ENCODE peak calls at places on chromosomes 7 and 10, in seven cellular contexts. One of them, this sample, is unnamed.
A peak's percentile ranks its signal among the peaks of the same experiment; 100 is the strongest.

GRCh38 chr10:95531994-95532399 is 29.2 kb downstream of the SORBS1 start:
- DNase-seq in skeletal muscle cell: no peak
- DNase-seq in activated CD4-positive, alpha-beta memory T cell treated with anti-CD3 and anti-CD28 coated beads, Interleukin-2, amount 10 ng/mL, durations not matched to agents 7 days and 5 days: no peak
- DNase-seq in cerebellum: no peak
- DNase-seq in AG08395: no peak
- DNase-seq in HTR-8/SVneo: no peak
- DNase-seq in AG09319: no peak
- DNase-seq in this sample: no peak

GRCh38 chr7:74311305-74311744 is 22.1 kb downstream of the CLIP2 start:
- DNase-seq in HTR-8/SVneo: no peak
- DNase-seq in AG09319: no peak
- DNase-seq in AG08395: no peak
- DNase-seq in cerebellum: no peak
- DNase-seq in skeletal muscle cell: no peak
- DNase-seq in activated CD4-positive, alpha-beta memory T cell treated with anti-CD3 and anti-CD28 coated beads, Interleukin-2, amount 10 ng/mL, durations not matched to agents 7 days and 5 days: no peak
- DNase-seq in this sample: no peak

GRCh38 chr7:131745645-131746248 is 189.3 kb upstream of the PODXL start:
- DNase-seq in activated CD4-positive, alpha-beta memory T cell treated with anti-CD3 and anti-CD28 coated beads, Interleukin-2, amount 10 ng/mL, durations not matched to agents 7 days and 5 days: peak; percentile 22
- DNase-seq in AG09319: no peak
- DNase-seq in skeletal muscle cell: no peak
- DNase-seq in AG08395: peak; percentile 53
- DNase-seq in cerebellum: no peak
- DNase-seq in HTR-8/SVneo: peak; percentile 17
- DNase-seq in this sample: peak; percentile 21

GRCh38 chr10:27541728-27542285 is 37.7 kb downstream of the RAB18 start:
- DNase-seq in activated CD4-positive, alpha-beta memory T cell treated with anti-CD3 and anti-CD28 coated beads, Interleukin-2, amount 10 ng/mL, durations not matched to agents 7 days and 5 days: peak; percentile 22
- DNase-seq in HTR-8/SVneo: no peak
- DNase-seq in AG09319: no peak
- DNase-seq in AG08395: no peak
- DNase-seq in skeletal muscle cell: no peak
- DNase-seq in cerebellum: no peak
- DNase-seq in this sample: no peak

GRCh38 chr7:14691034-14691433 is 211.5 kb downstream of the DGKB start:
- DNase-seq in AG08395: no peak
- DNase-seq in AG09319: no peak
- DNase-seq in skeletal muscle cell: no peak
- DNase-seq in activated CD4-positive, alpha-beta memory T cell treated with anti-CD3 and anti-CD28 coated beads, Interleukin-2, amount 10 ng/mL, durations not matched to agents 7 days and 5 days: no peak
- DNase-seq in HTR-8/SVneo: no peak
- DNase-seq in cerebellum: no peak
- DNase-seq in this sample: no peak

GRCh38 chr10:118835682-118836326 is 81.0 kb upstream of the CACUL1 start:
- DNase-seq in AG08395: no peak
- DNase-seq in AG09319: no peak
- DNase-seq in activated CD4-positive, alpha-beta memory T cell treated with anti-CD3 and anti-CD28 coated beads, Interleukin-2, amount 10 ng/mL, durations not matched to agents 7 days and 5 days: no peak
- DNase-seq in cerebellum: no peak
- DNase-seq in HTR-8/SVneo: no peak
- DNase-seq in skeletal muscle cell: no peak
- DNase-seq in this sample: no peak

GRCh38 chr7:157097569-157097968 is 41.2 kb upstream of the UBE3C start:
- DNase-seq in activated CD4-positive, alpha-beta memory T cell treated with anti-CD3 and anti-CD28 coated beads, Interleukin-2, amount 10 ng/mL, durations not matched to agents 7 days and 5 days: no peak
- DNase-seq in AG08395: no peak
- DNase-seq in skeletal muscle cell: no peak
- DNase-seq in HTR-8/SVneo: no peak
- DNase-seq in cerebellum: no peak
- DNase-seq in AG09319: no peak
- DNase-seq in this sample: no peak

GRCh38 chr7:29987821-29988317 is 1.7 kb downstream of the SCRN1 start:
- DNase-seq in HTR-8/SVneo: peak; percentile 89
- DNase-seq in AG08395: peak; percentile 84
- DNase-seq in skeletal muscle cell: peak; percentile 58
- DNase-seq in AG09319: peak; percentile 48
- DNase-seq in activated CD4-positive, alpha-beta memory T cell treated with anti-CD3 and anti-CD28 coated beads, Interleukin-2, amount 10 ng/mL, durations not matched to agents 7 days and 5 days: no peak
- DNase-seq in cerebellum: no peak
- DNase-seq in this sample: no peak

GRCh38 chr7:27928001-27928400 is 188.0 kb downstream of the TAX1BP1 start:
- DNase-seq in activated CD4-positive, alpha-beta memory T cell treated with anti-CD3 and anti-CD28 coated beads, Interleukin-2, amount 10 ng/mL, durations not matched to agents 7 days and 5 days: no peak
- DNase-seq in cerebellum: no peak
- DNase-seq in HTR-8/SVneo: no peak
- DNase-seq in skeletal muscle cell: no peak
- DNase-seq in AG08395: no peak
- DNase-seq in AG09319: no peak
- DNase-seq in this sample: no peak

GRCh38 chr10:131249957-131250347 is 61.6 kb downstream of the TCERG1L start:
- DNase-seq in activated CD4-positive, alpha-beta memory T cell treated with anti-CD3 and anti-CD28 coated beads, Interleukin-2, amount 10 ng/mL, durations not matched to agents 7 days and 5 days: no peak
- DNase-seq in HTR-8/SVneo: no peak
- DNase-seq in skeletal muscle cell: no peak
- DNase-seq in AG08395: no peak
- DNase-seq in cerebellum: no peak
- DNase-seq in AG09319: no peak
- DNase-seq in this sample: peak; percentile 30

GRCh38 chr7:139829654-139830130 is 628 bp downstream of the TBXAS1 start:
- DNase-seq in AG09319: no peak
- DNase-seq in activated CD4-positive, alpha-beta memory T cell treated with anti-CD3 and anti-CD28 coated beads, Interleukin-2, amount 10 ng/mL, durations not matched to agents 7 days and 5 days: no peak
- DNase-seq in cerebellum: no peak
- DNase-seq in HTR-8/SVneo: no peak
- DNase-seq in skeletal muscle cell: no peak
- DNase-seq in AG08395: no peak
- DNase-seq in this sample: no peak

GRCh38 chr10:58734116-58734515 is 221.4 kb downstream of the BICC1 start:
- DNase-seq in AG08395: peak; percentile 77
- DNase-seq in AG09319: peak; percentile 38
- DNase-seq in HTR-8/SVneo: no peak
- DNase-seq in cerebellum: no peak
- DNase-seq in skeletal muscle cell: no peak
- DNase-seq in activated CD4-positive, alpha-beta memory T cell treated with anti-CD3 and anti-CD28 coated beads, Interleukin-2, amount 10 ng/mL, durations not matched to agents 7 days and 5 days: no peak
- DNase-seq in this sample: no peak

GRCh38 chr10:29668628-29669027 is 33.9 kb upstream of the SVIL start:
- DNase-seq in activated CD4-positive, alpha-beta memory T cell treated with anti-CD3 and anti-CD28 coated beads, Interleukin-2, amount 10 ng/mL, durations not matched to agents 7 days and 5 days: no peak
- DNase-seq in AG08395: no peak
- DNase-seq in HTR-8/SVneo: no peak
- DNase-seq in AG09319: no peak
- DNase-seq in skeletal muscle cell: no peak
- DNase-seq in cerebellum: no peak
- DNase-seq in this sample: no peak

GRCh38 chr10:124245806-124246440 is 152.5 kb upstream of the CHST15 start:
- DNase-seq in activated CD4-positive, alpha-beta memory T cell treated with anti-CD3 and anti-CD28 coated beads, Interleukin-2, amount 10 ng/mL, durations not matched to agents 7 days and 5 days: no peak
- DNase-seq in cerebellum: no peak
- DNase-seq in AG09319: no peak
- DNase-seq in HTR-8/SVneo: no peak
- DNase-seq in AG08395: no peak
- DNase-seq in skeletal muscle cell: no peak
- DNase-seq in this sample: no peak

GRCh38 chr10:80413152-80413996 is 5.0 kb downstream of the PRXL2A start:
- DNase-seq in AG09319: peak; percentile 36
- DNase-seq in activated CD4-positive, alpha-beta memory T cell treated with anti-CD3 and anti-CD28 coated beads, Interleukin-2, amount 10 ng/mL, durations not matched to agents 7 days and 5 days: no peak
- DNase-seq in AG08395: no peak
- DNase-seq in HTR-8/SVneo: peak; percentile 34
- DNase-seq in skeletal muscle cell: peak; percentile 62
- DNase-seq in cerebellum: no peak
- DNase-seq in this sample: no peak

GRCh38 chr10:97924678-97925077 is 75.0 kb downstream of the GOLGA7B start:
- DNase-seq in activated CD4-positive, alpha-beta memory T cell treated with anti-CD3 and anti-CD28 coated beads, Interleukin-2, amount 10 ng/mL, durations not matched to agents 7 days and 5 days: no peak
- DNase-seq in skeletal muscle cell: no peak
- DNase-seq in HTR-8/SVneo: no peak
- DNase-seq in cerebellum: no peak
- DNase-seq in AG08395: no peak
- DNase-seq in AG09319: no peak
- DNase-seq in this sample: no peak

GRCh38 chr7:155203059-155203881 is 94.4 kb upstream of the INSIG1 start:
- DNase-seq in AG09319: no peak
- DNase-seq in AG08395: no peak
- DNase-seq in skeletal muscle cell: no peak
- DNase-seq in activated CD4-positive, alpha-beta memory T cell treated with anti-CD3 and anti-CD28 coated beads, Interleukin-2, amount 10 ng/mL, durations not matched to agents 7 days and 5 days: no peak
- DNase-seq in cerebellum: peak; percentile 41
- DNase-seq in HTR-8/SVneo: no peak
- DNase-seq in this sample: no peak

GRCh38 chr10:3895045-3895609 is 110.1 kb upstream of the KLF6 start:
- DNase-seq in HTR-8/SVneo: peak; percentile 29
- DNase-seq in cerebellum: no peak
- DNase-seq in activated CD4-positive, alpha-beta memory T cell treated with anti-CD3 and anti-CD28 coated beads, Interleukin-2, amount 10 ng/mL, durations not matched to agents 7 days and 5 days: no peak
- DNase-seq in AG08395: no peak
- DNase-seq in AG09319: no peak
- DNase-seq in skeletal muscle cell: no peak
- DNase-seq in this sample: no peak

GRCh38 chr10:102299873-102300272 is 54.5 kb downstream of the GBF1 start:
- DNase-seq in activated CD4-positive, alpha-beta memory T cell treated with anti-CD3 and anti-CD28 coated beads, Interleukin-2, amount 10 ng/mL, durations not matched to agents 7 days and 5 days: no peak
- DNase-seq in AG09319: no peak
- DNase-seq in skeletal muscle cell: no peak
- DNase-seq in HTR-8/SVneo: no peak
- DNase-seq in AG08395: no peak
- DNase-seq in cerebellum: no peak
- DNase-seq in this sample: no peak

GRCh38 chr7:127383123-127383835 is 9.2 kb downstream of the ZNF800 start:
- DNase-seq in skeletal muscle cell: no peak
- DNase-seq in activated CD4-positive, alpha-beta memory T cell treated with anti-CD3 and anti-CD28 coated beads, Interleukin-2, amount 10 ng/mL, durations not matched to agents 7 days and 5 days: no peak
- DNase-seq in AG09319: no peak
- DNase-seq in cerebellum: no peak
- DNase-seq in AG08395: no peak
- DNase-seq in HTR-8/SVneo: no peak
- DNase-seq in this sample: no peak

GRCh38 chr7:128947854-128948253 is 10.1 kb downstream of the IRF5 start:
- DNase-seq in AG09319: no peak
- DNase-seq in AG08395: no peak
- DNase-seq in skeletal muscle cell: no peak
- DNase-seq in HTR-8/SVneo: no peak
- DNase-seq in cerebellum: no peak
- DNase-seq in activated CD4-positive, alpha-beta memory T cell treated with anti-CD3 and anti-CD28 coated beads, Interleukin-2, amount 10 ng/mL, durations not matched to agents 7 days and 5 days: no peak
- DNase-seq in this sample: no peak

GRCh38 chr7:7251742-7252141 is 69.4 kb downstream of the C1GALT1 start:
- DNase-seq in HTR-8/SVneo: no peak
- DNase-seq in AG09319: no peak
- DNase-seq in cerebellum: no peak
- DNase-seq in activated CD4-positive, alpha-beta memory T cell treated with anti-CD3 and anti-CD28 coated beads, Interleukin-2, amount 10 ng/mL, durations not matched to agents 7 days and 5 days: no peak
- DNase-seq in AG08395: no peak
- DNase-seq in skeletal muscle cell: no peak
- DNase-seq in this sample: no peak

GRCh38 chr7:55517191-55517633 is 55.1 kb downstream of the VOPP1 start:
- DNase-seq in AG09319: no peak
- DNase-seq in skeletal muscle cell: no peak
- DNase-seq in HTR-8/SVneo: no peak
- DNase-seq in cerebellum: no peak
- DNase-seq in activated CD4-positive, alpha-beta memory T cell treated with anti-CD3 and anti-CD28 coated beads, Interleukin-2, amount 10 ng/mL, durations not matched to agents 7 days and 5 days: peak; percentile 52
- DNase-seq in AG08395: no peak
- DNase-seq in this sample: no peak

GRCh38 chr10:112227331-112227961 is 43.9 kb upstream of the GPAM start:
- DNase-seq in cerebellum: no peak
- DNase-seq in AG08395: peak; percentile 43
- DNase-seq in AG09319: peak; percentile 97
- DNase-seq in skeletal muscle cell: peak; percentile 62
- DNase-seq in activated CD4-positive, alpha-beta memory T cell treated with anti-CD3 and anti-CD28 coated beads, Interleukin-2, amount 10 ng/mL, durations not matched to agents 7 days and 5 days: no peak
- DNase-seq in HTR-8/SVneo: no peak
- DNase-seq in this sample: no peak

GRCh38 chr10:97025613-97026242 is 160.0 kb downstream of the SLIT1 start:
- DNase-seq in cerebellum: no peak
- DNase-seq in AG08395: peak; percentile 45
- DNase-seq in AG09319: no peak
- DNase-seq in activated CD4-positive, alpha-beta memory T cell treated with anti-CD3 and anti-CD28 coated beads, Interleukin-2, amount 10 ng/mL, durations not matched to agents 7 days and 5 days: peak; percentile 61
- DNase-seq in skeletal muscle cell: no peak
- DNase-seq in HTR-8/SVneo: peak; percentile 54
- DNase-seq in this sample: peak; percentile 70

GRCh38 chr10:113017375-113017774 is 67.3 kb downstream of the TCF7L2 start:
- DNase-seq in cerebellum: no peak
- DNase-seq in HTR-8/SVneo: no peak
- DNase-seq in activated CD4-positive, alpha-beta memory T cell treated with anti-CD3 and anti-CD28 coated beads, Interleukin-2, amount 10 ng/mL, durations not matched to agents 7 days and 5 days: no peak
- DNase-seq in AG08395: no peak
- DNase-seq in skeletal muscle cell: no peak
- DNase-seq in AG09319: no peak
- DNase-seq in this sample: no peak

GRCh38 chr7:90412458-90413184 is 9.4 kb downstream of the CLDN12 start:
- DNase-seq in AG09319: no peak
- DNase-seq in activated CD4-positive, alpha-beta memory T cell treated with anti-CD3 and anti-CD28 coated beads, Interleukin-2, amount 10 ng/mL, durations not matched to agents 7 days and 5 days: peak; percentile 38
- DNase-seq in HTR-8/SVneo: no peak
- DNase-seq in cerebellum: no peak
- DNase-seq in AG08395: no peak
- DNase-seq in skeletal muscle cell: no peak
- DNase-seq in this sample: peak; percentile 70

GRCh38 chr7:77330169-77330882 is 85.8 kb downstream of the GSAP start:
- DNase-seq in AG09319: no peak
- DNase-seq in skeletal muscle cell: no peak
- DNase-seq in AG08395: no peak
- DNase-seq in cerebellum: no peak
- DNase-seq in HTR-8/SVneo: no peak
- DNase-seq in activated CD4-positive, alpha-beta memory T cell treated with anti-CD3 and anti-CD28 coated beads, Interleukin-2, amount 10 ng/mL, durations not matched to agents 7 days and 5 days: no peak
- DNase-seq in this sample: no peak

This sample was measured in psoas muscle.